ENCODE peak calls at places on chromosome 19, in ten cellular contexts. One of them, this sample, is unnamed.
A peak's percentile ranks its signal among the peaks of the same experiment; 100 is the strongest.

GRCh38 chr19:10516671-10517286 is 468 bp downstream of the S1PR5 start:
- DNase-seq in heart right ventricle: no peak
- DNase-seq in bronchial epithelial cell: peak; percentile 58
- DNase-seq in GM12865: no peak
- DNase-seq in CD8-positive, alpha-beta T cell: no peak
- DNase-seq in NCI-H510A: no peak
- DNase-seq in erythroblast: no peak
- DNase-seq in neural progenitor cell: no peak
- DNase-seq in T follicular helper cell: no peak
- DNase-seq in left colon: no peak
- DNase-seq in this sample: no peak

GRCh38 chr19:34639491-34640085 is 37.4 kb downstream of the SCGB2B2 start:
- DNase-seq in heart right ventricle: no peak
- DNase-seq in bronchial epithelial cell: peak; percentile 42
- DNase-seq in GM12865: peak; percentile 74
- DNase-seq in CD8-positive, alpha-beta T cell: peak; percentile 60
- DNase-seq in NCI-H510A: no peak
- DNase-seq in erythroblast: peak; percentile 85
- DNase-seq in neural progenitor cell: peak; percentile 86
- DNase-seq in T follicular helper cell: peak; percentile 45
- DNase-seq in left colon: peak; percentile 34
- DNase-seq in this sample: peak; percentile 62

GRCh38 chr19:37926711-37927110 is 19.7 kb downstream of the SIPA1L3 start:
- DNase-seq in heart right ventricle: no peak
- DNase-seq in bronchial epithelial cell: no peak
- DNase-seq in GM12865: peak; percentile 67
- DNase-seq in CD8-positive, alpha-beta T cell: no peak
- DNase-seq in NCI-H510A: no peak
- DNase-seq in erythroblast: no peak
- DNase-seq in neural progenitor cell: no peak
- DNase-seq in T follicular helper cell: no peak
- DNase-seq in left colon: no peak
- DNase-seq in this sample: no peak

GRCh38 chr19:13788991-13789390 is 6.3 kb upstream of the ZSWIM4 start:
- DNase-seq in heart right ventricle: no peak
- DNase-seq in bronchial epithelial cell: peak; percentile 28
- DNase-seq in GM12865: peak; percentile 49
- DNase-seq in CD8-positive, alpha-beta T cell: peak; percentile 66
- DNase-seq in NCI-H510A: no peak
- DNase-seq in erythroblast: no peak
- DNase-seq in neural progenitor cell: no peak
- DNase-seq in T follicular helper cell: no peak
- DNase-seq in left colon: no peak
- DNase-seq in this sample: peak; percentile 49

GRCh38 chr19:3250675-3251074 is 26.2 kb downstream of the CELF5 start:
- DNase-seq in heart right ventricle: no peak
- DNase-seq in bronchial epithelial cell: no peak
- DNase-seq in GM12865: peak; percentile 43
- DNase-seq in CD8-positive, alpha-beta T cell: peak; percentile 61
- DNase-seq in NCI-H510A: no peak
- DNase-seq in erythroblast: peak; percentile 47
- DNase-seq in neural progenitor cell: no peak
- DNase-seq in T follicular helper cell: peak; percentile 22
- DNase-seq in left colon: peak; percentile 34
- DNase-seq in this sample: peak; percentile 52

GRCh38 chr19:55341191-55342043 is 1.7 kb downstream of the KMT5C start:
- DNase-seq in heart right ventricle: peak; percentile 68
- DNase-seq in bronchial epithelial cell: peak; percentile 35
- DNase-seq in GM12865: peak; percentile 77
- DNase-seq in CD8-positive, alpha-beta T cell: no peak
- DNase-seq in NCI-H510A: peak; percentile 94
- DNase-seq in erythroblast: peak; percentile 84
- DNase-seq in neural progenitor cell: peak; percentile 93
- DNase-seq in T follicular helper cell: peak; percentile 23
- DNase-seq in left colon: peak; percentile 81
- DNase-seq in this sample: peak; percentile 56

GRCh38 chr19:3095375-3096191 is 1.4 kb downstream of the GNA11 start:
- DNase-seq in heart right ventricle: no peak
- DNase-seq in bronchial epithelial cell: peak; percentile 10
- DNase-seq in GM12865: no peak
- DNase-seq in CD8-positive, alpha-beta T cell: peak; percentile 58
- DNase-seq in NCI-H510A: peak; percentile 23
- DNase-seq in erythroblast: peak; percentile 34
- DNase-seq in neural progenitor cell: peak; percentile 88
- DNase-seq in T follicular helper cell: peak; percentile 78
- DNase-seq in left colon: peak; percentile 61
- DNase-seq in this sample: peak; percentile 63

GRCh38 chr19:17762505-17763229 is 11.4 kb downstream of the FCHO1 start:
- DNase-seq in heart right ventricle: no peak
- DNase-seq in bronchial epithelial cell: peak; percentile 57
- DNase-seq in GM12865: peak; percentile 64
- DNase-seq in CD8-positive, alpha-beta T cell: no peak
- DNase-seq in NCI-H510A: no peak
- DNase-seq in erythroblast: peak; percentile 28
- DNase-seq in neural progenitor cell: peak; percentile 94
- DNase-seq in T follicular helper cell: no peak
- DNase-seq in left colon: peak; percentile 53
- DNase-seq in this sample: no peak

GRCh38 chr19:29375429-29376093 is 150.2 kb upstream of the VSTM2B start:
- DNase-seq in heart right ventricle: no peak
- DNase-seq in bronchial epithelial cell: no peak
- DNase-seq in GM12865: no peak
- DNase-seq in CD8-positive, alpha-beta T cell: peak; percentile 7
- DNase-seq in NCI-H510A: no peak
- DNase-seq in erythroblast: no peak
- DNase-seq in neural progenitor cell: no peak
- DNase-seq in T follicular helper cell: no peak
- DNase-seq in left colon: no peak
- DNase-seq in this sample: no peak

GRCh38 chr19:46197314-46198070 is 32.0 kb upstream of the IGFL1 start:
- DNase-seq in heart right ventricle: no peak
- DNase-seq in bronchial epithelial cell: no peak
- DNase-seq in GM12865: no peak
- DNase-seq in CD8-positive, alpha-beta T cell: no peak
- DNase-seq in NCI-H510A: no peak
- DNase-seq in erythroblast: no peak
- DNase-seq in neural progenitor cell: no peak
- DNase-seq in T follicular helper cell: no peak
- DNase-seq in left colon: no peak
- DNase-seq in this sample: no peak

GRCh38 chr19:42288881-42289555 is 12.9 kb upstream of the PRR19 start:
- DNase-seq in heart right ventricle: no peak
- DNase-seq in bronchial epithelial cell: no peak
- DNase-seq in GM12865: no peak
- DNase-seq in CD8-positive, alpha-beta T cell: no peak
- DNase-seq in NCI-H510A: no peak
- DNase-seq in erythroblast: no peak
- DNase-seq in neural progenitor cell: no peak
- DNase-seq in T follicular helper cell: no peak
- DNase-seq in left colon: no peak
- DNase-seq in this sample: no peak

GRCh38 chr19:35344511-35345031 is 3.1 kb upstream of the FFAR1 start:
- DNase-seq in heart right ventricle: no peak
- DNase-seq in bronchial epithelial cell: no peak
- DNase-seq in GM12865: no peak
- DNase-seq in CD8-positive, alpha-beta T cell: no peak
- DNase-seq in NCI-H510A: no peak
- DNase-seq in erythroblast: no peak
- DNase-seq in neural progenitor cell: no peak
- DNase-seq in T follicular helper cell: no peak
- DNase-seq in left colon: no peak
- DNase-seq in this sample: peak; percentile 31

GRCh38 chr19:38388310-38389100 is at the start of gene SPRED3:
- DNase-seq in heart right ventricle: peak; percentile 23
- DNase-seq in bronchial epithelial cell: no peak
- DNase-seq in GM12865: no peak
- DNase-seq in CD8-positive, alpha-beta T cell: no peak
- DNase-seq in NCI-H510A: peak; percentile 69
- DNase-seq in erythroblast: no peak
- DNase-seq in neural progenitor cell: peak; percentile 91
- DNase-seq in T follicular helper cell: no peak
- DNase-seq in left colon: peak; percentile 24
- DNase-seq in this sample: no peak

GRCh38 chr19:8487137-8487851 is 15.1 kb downstream of the PRAM1 start:
- DNase-seq in heart right ventricle: no peak
- DNase-seq in bronchial epithelial cell: no peak
- DNase-seq in GM12865: peak; percentile 75
- DNase-seq in CD8-positive, alpha-beta T cell: peak; percentile 83
- DNase-seq in NCI-H510A: no peak
- DNase-seq in erythroblast: no peak
- DNase-seq in neural progenitor cell: no peak
- DNase-seq in T follicular helper cell: peak; percentile 35
- DNase-seq in left colon: no peak
- DNase-seq in this sample: peak; percentile 72

GRCh38 chr19:3202346-3202745 is 16.6 kb downstream of the NCLN start:
- DNase-seq in heart right ventricle: no peak
- DNase-seq in bronchial epithelial cell: no peak
- DNase-seq in GM12865: no peak
- DNase-seq in CD8-positive, alpha-beta T cell: no peak
- DNase-seq in NCI-H510A: no peak
- DNase-seq in erythroblast: no peak
- DNase-seq in neural progenitor cell: no peak
- DNase-seq in T follicular helper cell: no peak
- DNase-seq in left colon: no peak
- DNase-seq in this sample: no peak

GRCh38 chr19:3132971-3133792 is 2.7 kb upstream of the GNA15 start:
- DNase-seq in heart right ventricle: peak; percentile 37
- DNase-seq in bronchial epithelial cell: peak; percentile 38
- DNase-seq in GM12865: peak; percentile 78
- DNase-seq in CD8-positive, alpha-beta T cell: peak; percentile 65
- DNase-seq in NCI-H510A: peak; percentile 22
- DNase-seq in erythroblast: peak; percentile 76
- DNase-seq in neural progenitor cell: no peak
- DNase-seq in T follicular helper cell: peak; percentile 69
- DNase-seq in left colon: peak; percentile 47
- DNase-seq in this sample: peak; percentile 82

GRCh38 chr19:53008061-53008778 is 5.5 kb upstream of the ERVV-1 start:
- DNase-seq in heart right ventricle: no peak
- DNase-seq in bronchial epithelial cell: no peak
- DNase-seq in GM12865: no peak
- DNase-seq in CD8-positive, alpha-beta T cell: no peak
- DNase-seq in NCI-H510A: no peak
- DNase-seq in erythroblast: no peak
- DNase-seq in neural progenitor cell: no peak
- DNase-seq in T follicular helper cell: no peak
- DNase-seq in left colon: no peak
- DNase-seq in this sample: no peak

GRCh38 chr19:49423985-49424303 is 703 bp upstream of the PTH2 start:
- DNase-seq in heart right ventricle: no peak
- DNase-seq in bronchial epithelial cell: no peak
- DNase-seq in GM12865: no peak
- DNase-seq in CD8-positive, alpha-beta T cell: no peak
- DNase-seq in NCI-H510A: no peak
- DNase-seq in erythroblast: no peak
- DNase-seq in neural progenitor cell: no peak
- DNase-seq in T follicular helper cell: no peak
- DNase-seq in left colon: no peak
- DNase-seq in this sample: peak; percentile 58

GRCh38 chr19:13992025-13992424 is 14.1 kb downstream of the RFX1 start:
- DNase-seq in heart right ventricle: no peak
- DNase-seq in bronchial epithelial cell: no peak
- DNase-seq in GM12865: no peak
- DNase-seq in CD8-positive, alpha-beta T cell: no peak
- DNase-seq in NCI-H510A: no peak
- DNase-seq in erythroblast: no peak
- DNase-seq in neural progenitor cell: no peak
- DNase-seq in T follicular helper cell: no peak
- DNase-seq in left colon: no peak
- DNase-seq in this sample: no peak

GRCh38 chr19:41064974-41065569 is 23.2 kb upstream of the CYP2A13 start:
- DNase-seq in heart right ventricle: no peak
- DNase-seq in bronchial epithelial cell: peak; percentile 24
- DNase-seq in GM12865: peak; percentile 26
- DNase-seq in CD8-positive, alpha-beta T cell: no peak
- DNase-seq in NCI-H510A: no peak
- DNase-seq in erythroblast: peak; percentile 9
- DNase-seq in neural progenitor cell: peak; percentile 38
- DNase-seq in T follicular helper cell: no peak
- DNase-seq in left colon: no peak
- DNase-seq in this sample: no peak

GRCh38 chr19:55600336-55601028 is 394 bp downstream of the ZNF524 start:
- DNase-seq in heart right ventricle: no peak
- DNase-seq in bronchial epithelial cell: no peak
- DNase-seq in GM12865: no peak
- DNase-seq in CD8-positive, alpha-beta T cell: no peak
- DNase-seq in NCI-H510A: peak; percentile 87
- DNase-seq in erythroblast: peak; percentile 86
- DNase-seq in neural progenitor cell: peak; percentile 96
- DNase-seq in T follicular helper cell: no peak
- DNase-seq in left colon: no peak
- DNase-seq in this sample: no peak

This sample was measured in CD4-positive, alpha-beta memory T cell.